ENCODE peak calls at places on chromosomes 7 and 10, in four cellular contexts. C is naive thymus-derived CD4-positive, alpha-beta T cell; W is SK-N-SH; Y is ovary. L is an unnamed sample. For H3K4me1 and H3K36me3, the result is how much of the 10 kb centered on the place peaks cover.

GRCh38 chr7:3592438-3593134 is 291.5 kb downstream of the SDK1 start:
- DNase-seq in W (no peak), C (no peak), Y (no peak), L (no peak)

GRCh38 chr10:86651021-86651471 is 3.3 kb upstream of the OPN4 start:
- DNase-seq in W (no peak), C (no peak), Y (no peak), L (no peak)

GRCh38 chr7:127655720-127656119 is 3.7 kb downstream of the SND1 start:
- DNase-seq in W (no peak), Y (no peak), C (no peak), L (no peak)

GRCh38 chr7:117771756-117772155 is 101.5 kb downstream of the CTTNBP2 start:
- DNase-seq in W (no peak), C (no peak), Y (no peak), L (no peak)

GRCh38 chr7:24143547-24143946 is 140.4 kb upstream of the NPY start:
- DNase-seq in C (no peak), Y (no peak), W (no peak), L (no peak)

GRCh38 chr10:118983263-118983662 is 46.3 kb upstream of the NANOS1 start:
- DNase-seq in Y (no peak), W (no peak), C (no peak), L (no peak)

GRCh38 chr7:127391591-127392181 is 822 bp downstream of the ZNF800 start:
- DNase-seq in Y (peak), W (no peak), C (peak), L (peak)

GRCh38 chr7:96388620-96389383 is 66.9 kb upstream of the SLC25A13 start:
- DNase-seq in W (no peak), Y (no peak), C (no peak), L (no peak)

GRCh38 chr10:103668351-103669242 is 175.1 kb downstream of the NEURL1 start:
- DNase-seq in C (no peak), Y (peak), W (no peak), L (no peak)

GRCh38 chr7:131111-132094 is 61.0 kb upstream of the FAM20C start:
- DNase-seq in C (no peak), Y (peak), W (no peak), L (no peak)

GRCh38 chr7:31095286-31096197 is 43.4 kb downstream of the ADCYAP1R1 start:
- DNase-seq in C (no peak), Y (no peak), W (no peak), L (no peak)

GRCh38 chr7:121139427-121139826 is 150.9 kb downstream of the CPED1 start:
- DNase-seq in C (no peak), Y (no peak), W (no peak), L (no peak)

GRCh38 chr10:12181065-12181775 is 14.5 kb downstream of the NUDT5 start:
- DNase-seq in Y (no peak), W (no peak), C (peak), L (peak)

GRCh38 chr10:89670926-89671325 is 25.9 kb upstream of the PANK1 start:
- DNase-seq in Y (no peak), W (no peak), C (no peak), L (no peak)

GRCh38 chr7:37901236-37901827 is 15.3 kb downstream of the SFRP4 start:
- DNase-seq in C (no peak), Y (no peak), W (peak), L (no peak)

GRCh38 chr7:131604841-131605279 is 48.4 kb upstream of the PODXL start:
- DNase-seq in C (no peak), Y (no peak), W (no peak), L (no peak)

GRCh38 chr7:108408294-108409004 is 47.8 kb downstream of the NRCAM start:
- DNase-seq in C (no peak), Y (no peak), W (no peak), L (no peak)

GRCh38 chr10:35946556-35946955 is 304.5 kb upstream of the FZD8 start:
- DNase-seq in W (no peak), Y (no peak), C (no peak), L (no peak)

GRCh38 chr7:154336295-154336694 is 284.1 kb downstream of the DPP6 start:
- DNase-seq in C (no peak), W (no peak), Y (no peak), L (no peak)

GRCh38 chr7:29285451-29285807 is 90.9 kb downstream of the CHN2 start:
- DNase-seq in C (no peak), Y (no peak), W (no peak), L (no peak)

GRCh38 chr10:70596110-70596798 is 6.3 kb downstream of the PRF1 start:
- DNase-seq in W (no peak), Y (no peak), C (no peak), L (no peak)

GRCh38 chr10:15640536-15641085 is 79.1 kb downstream of the ITGA8 start:
- DNase-seq in W (no peak), C (no peak), Y (no peak), L (no peak)

GRCh38 chr10:48608279-48608681 is 3.4 kb upstream of the ARHGAP22 start:
- DNase-seq in W (peak), Y (no peak), C (no peak), L (no peak)

GRCh38 chr7:5621776-5622175 is 159.7 kb downstream of the RNF216 start:
- DNase-seq in W (peak), Y (no peak), C (no peak), L (no peak)

GRCh38 chr7:30247546-30248386 is 36.6 kb upstream of the ZNRF2 start:
- DNase-seq in W (no peak), C (no peak), Y (no peak), L (no peak)

GRCh38 chr7:143518521-143518920 is 40.8 kb downstream of the TAS2R41 start:
- DNase-seq in W (no peak), C (no peak), Y (no peak), L (no peak)

GRCh38 chr10:46787321-46787615 is 124.0 kb upstream of the PTPN20 start:
- DNase-seq in C (no peak), Y (no peak), W (peak), L (no peak)

GRCh38 chr7:111931016-111931517 is 275.1 kb downstream of the DOCK4 start:
- DNase-seq in C (no peak), Y (no peak), W (no peak), L (no peak)

GRCh38 chr10:95660283-95660682 is 3.8 kb upstream of the ALDH18A1 start:
- DNase-seq in C (no peak), W (no peak), Y (no peak), L (no peak)

GRCh38 chr10:47297796-47298540 is 2.0 kb upstream of the GDF10 start:
- DNase-seq in Y (no peak), C (no peak), W (no peak), L (no peak)

GRCh38 chr10:114181971-114182370 is 2.8 kb downstream of the TDRD1 start:
- DNase-seq in W (no peak), C (no peak), Y (peak), L (no peak)

GRCh38 chr7:22348379-22348778 is 8.6 kb downstream of the RAPGEF5 start:
- DNase-seq in C (no peak), W (no peak), Y (no peak), L (no peak)
- H3K4me1 ChIP-seq in C (under half), W (under half), Y (under half), L (under half)

GRCh38 chr7:66668677-66669076 is 40.0 kb downstream of the KCTD7 start:
- DNase-seq in Y (no peak), W (no peak), C (no peak), L (no peak)

GRCh38 chr7:66667023-66667728 is 38.5 kb downstream of the KCTD7 start:
- DNase-seq in W (peak), Y (no peak), C (no peak), L (no peak)

GRCh38 chr7:66668112-66668511 is 39.4 kb downstream of the KCTD7 start:
- DNase-seq in W (no peak), C (no peak), Y (no peak), L (no peak)

GRCh38 chr7:66671034-66671433 is 42.4 kb downstream of the KCTD7 start:
- DNase-seq in W (no peak), Y (no peak), C (no peak), L (no peak)

DNA sequence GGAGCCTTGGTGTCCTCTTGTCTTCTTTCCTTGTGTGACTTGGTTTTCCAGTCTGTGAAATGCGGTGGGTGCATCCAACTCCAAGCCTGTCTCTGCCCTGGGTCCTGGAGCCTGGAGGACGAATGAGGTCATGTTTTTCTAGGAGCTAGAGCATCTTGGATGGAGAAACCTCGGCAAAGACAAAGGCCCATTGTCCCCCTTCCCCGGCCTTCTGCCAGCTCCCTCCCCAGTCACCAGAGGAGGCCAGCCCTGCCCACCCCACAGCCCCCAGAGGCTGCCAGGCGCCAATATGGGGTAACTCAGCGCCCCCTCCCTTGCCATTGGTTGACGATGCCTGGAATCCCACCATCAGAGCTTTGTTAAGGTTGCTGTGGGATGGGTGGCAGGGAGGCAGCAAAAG is 40.4 kb downstream of the KCTD7 start:
- DNase-seq in W (no peak), Y (no peak), C (no peak), L (no peak)
- H3K36me3 ChIP-seq in W (under half), Y (under half), C (under half), L (under half)

GRCh38 chr7:77729574-77730348 is 33.5 kb downstream of the RSBN1L start:
- DNase-seq in C (no peak), W (no peak), Y (no peak), L (no peak)
- H3K4me3 ChIP-seq in C (no peak), W (no peak), Y (no peak), L (no peak)

GRCh38 chr10:45500304-45500703 is 126.3 kb downstream of the ALOX5 start:
- DNase-seq in C (no peak), Y (no peak), W (no peak), L (no peak)
- H3K4me1 ChIP-seq in C (under half), Y (under half), W (under half), L (under half)

GRCh38 chr7:106570146-106570545 is 90.8 kb downstream of the CCDC71L start:
- DNase-seq in C (no peak), Y (no peak), W (no peak), L (no peak)
- H3K36me3 ChIP-seq in C (under half), Y (under half), W (under half), L (under half)